ENCODE peak calls at places on chromosome 1, in nine cellular contexts. U, V, Y, J, S, G, M, W and H are unnamed samples.

GRCh38 chr1:11898831-11899467 is 27.3 kb downstream of the KIAA2013 start:
- DNase-seq in U (no peak), V (no peak), Y (no peak), J (no peak), S (peak; percentile 68), G (no peak), M (no peak), W (no peak), H (no peak)

GRCh38 chr1:105137543-105138444 is 1388.1 kb downstream of the AMY1C start:
- DNase-seq in U (no peak), V (no peak), Y (no peak), J (no peak), S (peak; percentile 46), G (no peak), M (no peak), W (no peak), H (no peak)

GRCh38 chr1:246888522-246888921 is 43.2 kb downstream of the AHCTF1 start:
- DNase-seq in U (no peak), V (no peak), Y (no peak), J (no peak), S (no peak), G (no peak), M (no peak), W (no peak), H (no peak)

GRCh38 chr1:236465959-236466303 is 57.9 kb upstream of the LGALS8 start:
- DNase-seq in U (no peak), V (no peak), Y (no peak), J (no peak), S (no peak), G (no peak), M (no peak), W (peak; percentile 1), H (no peak)

GRCh38 chr1:154295408-154296235 is 23.2 kb downstream of the HAX1 start:
- DNase-seq in U (no peak), V (no peak), Y (no peak), J (no peak), S (no peak), G (no peak), M (no peak), W (no peak), H (no peak)

GRCh38 chr1:155086182-155086741 is 7.6 kb downstream of the EFNA3 start:
- DNase-seq in U (no peak), V (peak; percentile 70), Y (no peak), J (peak; percentile 77), S (peak; percentile 89), G (peak; percentile 83), M (peak; percentile 53), W (no peak), H (peak; percentile 37)

GRCh38 chr1:21622466-21623315 is 46.5 kb downstream of the RAP1GAP start:
- DNase-seq in U (no peak), V (no peak), Y (no peak), J (peak; percentile 66), S (peak; percentile 93), G (no peak), M (no peak), W (no peak), H (no peak)

GRCh38 chr1:24594328-24594598 is 38.4 kb downstream of the NCMAP start:
- DNase-seq in U (no peak), V (no peak), Y (no peak), J (no peak), S (no peak), G (no peak), M (no peak), W (no peak), H (no peak)

GRCh38 chr1:214808845-214809460 is 206.0 kb downstream of the CENPF start:
- DNase-seq in U (peak; percentile 78), V (no peak), Y (peak; percentile 11), J (no peak), S (no peak), G (no peak), M (peak; percentile 61), W (peak; percentile 36), H (peak; percentile 56)

GRCh38 chr1:26921126-26921461 is 449 bp upstream of the NUDC start:
- DNase-seq in U (no peak), V (no peak), Y (no peak), J (no peak), S (no peak), G (no peak), M (no peak), W (no peak), H (no peak)

GRCh38 chr1:166605137-166605536 is 234.1 kb upstream of the POGK start:
- DNase-seq in U (no peak), V (no peak), Y (no peak), J (no peak), S (no peak), G (no peak), M (no peak), W (no peak), H (no peak)

GRCh38 chr1:149888999-149889289 is 10.4 kb upstream of the BOLA1 start:
- DNase-seq in U (peak; percentile 62), V (no peak), Y (no peak), J (peak; percentile 34), S (no peak), G (no peak), M (peak; percentile 65), W (no peak), H (peak; percentile 43)

GRCh38 chr1:76079475-76080227 is 5.1 kb downstream of the ST6GALNAC3 start:
- DNase-seq in U (no peak), V (no peak), Y (no peak), J (no peak), S (no peak), G (no peak), M (no peak), W (no peak), H (no peak)

GRCh38 chr1:38361566-38361965 is 315.0 kb upstream of the POU3F1 start:
- DNase-seq in U (no peak), V (no peak), Y (no peak), J (no peak), S (no peak), G (no peak), M (no peak), W (no peak), H (no peak)

GRCh38 chr1:73781257-73781656 is 416.7 kb downstream of the LRRIQ3 start:
- DNase-seq in U (peak; percentile 15), V (no peak), Y (no peak), J (peak; percentile 27), S (no peak), G (no peak), M (peak; percentile 0), W (peak; percentile 36), H (peak; percentile 15)

GRCh38 chr1:182235952-182236650 is 155.5 kb downstream of the GLUL start:
- DNase-seq in U (peak; percentile 82), V (peak; percentile 31), Y (no peak), J (peak; percentile 65), S (no peak), G (peak; percentile 73), M (no peak), W (peak; percentile 45), H (peak; percentile 37)

DNA sequence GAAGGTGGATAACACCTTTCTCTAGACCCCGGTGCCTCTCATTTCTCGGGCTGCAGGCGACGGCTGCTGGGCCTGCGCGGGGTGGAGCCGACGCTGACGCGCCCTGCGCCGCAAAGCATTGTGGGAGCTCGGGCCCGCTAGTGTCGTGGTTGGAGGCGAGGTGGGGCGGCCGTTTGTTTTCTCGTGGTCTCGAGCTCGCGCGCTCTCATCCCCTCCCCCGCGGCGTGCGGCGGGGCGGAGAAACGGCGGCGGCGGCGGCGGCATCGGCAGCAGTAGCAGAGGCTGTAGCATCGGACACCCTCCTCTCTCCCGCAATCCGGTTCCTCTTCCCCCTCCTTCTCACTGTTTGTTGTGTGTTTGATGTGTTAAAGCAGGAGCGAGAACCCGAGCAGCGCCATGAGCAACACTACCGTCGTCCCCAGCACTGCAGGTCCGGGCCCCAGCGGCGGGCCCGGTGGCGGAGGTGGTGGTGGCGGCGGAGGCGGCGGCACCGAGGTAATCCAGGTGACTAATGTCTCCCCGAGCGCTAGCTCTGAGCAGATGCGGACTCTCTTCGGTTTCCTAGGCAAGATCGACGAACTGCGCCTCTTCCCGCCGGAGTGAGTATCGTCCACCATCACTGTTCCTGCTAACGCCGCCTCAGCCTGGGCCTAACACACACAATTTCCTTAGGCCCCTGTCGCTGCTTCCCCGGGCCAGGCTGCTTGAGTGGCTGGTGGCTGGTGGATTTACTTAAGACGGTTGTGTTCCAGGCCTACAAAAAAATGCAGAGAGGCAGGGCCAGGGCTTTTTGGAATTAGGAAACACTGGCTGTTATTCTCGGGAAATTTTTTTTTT is at the start of gene SRSF11:
- DNase-seq in U (peak; percentile 91), V (peak; percentile 96), Y (peak; percentile 84), J (peak; percentile 98), S (peak; percentile 99), G (peak; percentile 98), M (peak; percentile 96), W (peak; percentile 90), H (peak; percentile 92)
- TF ChIP-seq CTCF in U (no peak), V (no peak), Y (peak; percentile 10), J (no peak), S (no peak), G (peak; percentile 10), M (no peak), W (no peak), H (peak; percentile 3)

DNA sequence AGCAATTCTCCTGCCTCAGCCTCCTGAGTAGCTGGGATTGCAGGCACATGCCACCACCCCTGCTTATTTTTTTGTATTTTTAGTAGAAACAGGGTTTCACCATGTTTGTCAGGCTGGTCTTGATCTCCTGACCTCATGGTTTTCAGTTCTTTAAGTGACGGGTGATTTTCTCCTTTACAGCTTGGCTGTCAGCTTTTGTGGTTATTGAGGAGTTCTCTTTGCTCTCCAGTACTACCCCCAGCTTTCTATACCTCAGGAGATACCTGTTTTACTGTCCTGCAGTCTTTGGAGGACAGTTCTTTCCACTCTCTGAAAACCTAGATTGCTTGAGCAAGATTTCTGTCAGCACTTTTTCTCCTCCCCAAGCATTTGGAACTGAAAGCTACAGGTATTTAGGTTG is 45.9 kb upstream of the EGLN1 start:
- DNase-seq in U (no peak), V (no peak), Y (no peak), J (no peak), S (no peak), G (no peak), M (no peak), W (no peak), H (no peak)
- H3K4me3 ChIP-seq in U (no peak overlapping the region), V (no peak overlapping the region), Y (no peak overlapping the region), J (no peak overlapping the region), S (no peak overlapping the region), G (no peak overlapping the region), M (no peak overlapping the region), W (no peak overlapping the region), H (no peak overlapping the region)

GRCh38 chr1:84757301-84757700 is 67.0 kb upstream of the SSX2IP start:
- DNase-seq in U (no peak), V (no peak), Y (no peak), J (no peak), S (no peak), G (no peak), M (no peak), W (no peak), H (no peak)
- TF ChIP-seq CTCF in U (peak; percentile 11), V (no peak), Y (peak; percentile 37), J (no peak), S (no peak), G (no peak), M (peak; percentile 6), W (no peak), H (no peak)

DNA sequence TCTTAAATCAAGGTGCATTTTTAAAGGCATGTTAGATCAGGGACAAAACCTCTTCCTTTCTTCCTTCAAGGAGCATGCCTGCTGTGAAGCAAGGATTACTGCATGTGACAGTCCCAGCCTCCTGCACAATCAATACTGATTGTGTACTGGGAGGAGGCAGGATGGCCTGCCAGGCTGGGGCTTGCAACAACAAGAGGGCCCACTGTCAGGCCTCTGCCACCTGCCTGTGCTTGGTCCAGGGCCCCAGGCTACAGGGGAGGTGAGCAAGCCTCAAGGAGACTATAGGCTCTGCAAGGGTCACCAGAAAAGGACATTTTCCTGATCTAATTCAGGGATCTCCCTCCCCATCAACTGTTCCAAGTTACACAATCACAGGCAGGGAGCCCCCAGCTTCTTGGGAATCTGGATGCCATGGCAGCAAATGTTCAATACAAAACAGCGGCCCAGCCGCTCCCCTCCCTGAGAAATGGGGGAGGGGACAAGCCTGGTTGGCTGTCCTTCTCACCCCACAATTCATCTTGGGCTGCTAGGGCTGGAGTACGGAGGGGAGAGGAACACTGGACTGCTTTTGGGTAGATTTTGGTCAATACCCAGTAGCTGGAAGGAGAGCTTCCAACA is 76.7 kb downstream of the SSBP3 start:
- DNase-seq in U (no peak), V (no peak), Y (no peak), J (no peak), S (no peak), G (no peak), M (no peak), W (no peak), H (no peak)
- H3K4me3 ChIP-seq in U (no peak overlapping the region), V (no peak overlapping the region), Y (no peak overlapping the region), J (no peak overlapping the region), S (no peak overlapping the region), G (no peak overlapping the region), M (no peak overlapping the region), W (no peak overlapping the region), H (no peak overlapping the region)